ENCODE peak calls at places on chromosomes 4 and X, in six cellular contexts. Z is neuronal stem cell, L is H1, Q is IMR-90, A is mesenchymal stem cell, P is trophoblast cell. J is an unnamed sample. For H3K36me3, the result is how much of the 10 kb centered on the place peaks cover.

GRCh38 chr4:88177981-88178632 is 19.7 kb upstream of the ABCG2 start:
- DNase-seq in Z (no peak), L (peak), Q (peak), A (peak), P (peak), J (peak)

GRCh38 chrX:110442631-110443030 is 84.0 kb downstream of the RTL9 start:
- DNase-seq in Z (no peak), L (no peak), Q (peak), A (peak), P (no peak), J (peak)

GRCh38 chrX:69503835-69504625 is at the start of gene NALF2:
- DNase-seq in Z (peak), L (no peak), Q (peak), A (peak), P (peak), J (peak)

GRCh38 chr4:174763454-174764104 is 65.5 kb downstream of the GLRA3 start:
- DNase-seq in Z (no peak), L (no peak), Q (no peak), A (no peak), P (peak), J (no peak)

GRCh38 chr4:1002131-1002630 is 9.0 kb upstream of the SLC26A1 start:
- DNase-seq in Z (no peak), L (no peak), Q (no peak), A (no peak), P (no peak), J (peak)

GRCh38 chr4:158042591-158043030 is 130.2 kb downstream of the GASK1B start:
- DNase-seq in Z (no peak), L (no peak), Q (peak), A (peak), P (no peak), J (no peak)

GRCh38 chr4:6207602-6208001 is 7.3 kb upstream of the JAKMIP1 start:
- DNase-seq in Z (no peak), L (no peak), Q (no peak), A (no peak), P (no peak), J (no peak)

GRCh38 chr4:84496356-84497219 is 2.5 kb downstream of the NKX6-1 start:
- DNase-seq in Z (no peak), L (no peak), Q (no peak), A (peak), P (no peak), J (peak)

GRCh38 chr4:88005086-88005485 is 2.3 kb upstream of the PKD2 start:
- DNase-seq in Z (no peak), L (no peak), Q (peak), A (no peak), P (peak), J (no peak)

DNA sequence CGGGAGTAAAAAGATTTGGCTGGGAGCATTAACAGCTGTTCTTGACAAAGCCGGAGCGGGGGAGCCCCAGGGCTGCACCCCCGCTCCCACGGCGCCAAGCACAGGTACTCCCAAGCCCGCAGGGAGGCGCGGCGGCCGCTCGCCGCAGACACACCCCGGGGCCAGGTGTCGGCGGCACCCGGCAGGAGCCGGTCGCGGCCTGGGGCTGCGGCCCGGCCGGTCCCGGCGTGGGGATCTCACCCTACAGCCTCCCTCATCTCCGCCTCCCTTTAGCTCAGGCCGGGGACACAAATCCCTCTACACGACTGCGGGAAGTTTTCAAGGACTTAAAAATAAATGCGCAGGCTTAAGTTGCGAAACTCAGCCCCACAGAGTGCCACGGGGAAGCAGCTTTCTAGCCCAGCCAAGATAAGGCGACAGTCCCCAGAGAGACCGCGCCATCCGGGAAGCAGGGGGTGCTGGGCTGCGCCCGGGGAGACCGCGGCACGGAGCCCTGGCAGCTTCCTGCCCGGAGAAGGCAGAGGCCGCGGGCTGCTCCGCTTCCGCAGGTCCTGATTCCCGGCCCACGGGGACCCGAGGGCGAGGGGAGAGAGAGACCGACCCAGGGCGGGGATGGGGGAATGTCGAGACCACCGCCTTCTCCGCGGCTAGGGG is 473 bp downstream of the SH3RF1 start:
- DNase-seq in Z (no peak), L (no peak), Q (no peak), A (peak), P (peak), J (peak)
- H3K18ac ChIP-seq in Z (peak), L (peak), Q (peak), A (peak), P (peak), J (peak)

DNA sequence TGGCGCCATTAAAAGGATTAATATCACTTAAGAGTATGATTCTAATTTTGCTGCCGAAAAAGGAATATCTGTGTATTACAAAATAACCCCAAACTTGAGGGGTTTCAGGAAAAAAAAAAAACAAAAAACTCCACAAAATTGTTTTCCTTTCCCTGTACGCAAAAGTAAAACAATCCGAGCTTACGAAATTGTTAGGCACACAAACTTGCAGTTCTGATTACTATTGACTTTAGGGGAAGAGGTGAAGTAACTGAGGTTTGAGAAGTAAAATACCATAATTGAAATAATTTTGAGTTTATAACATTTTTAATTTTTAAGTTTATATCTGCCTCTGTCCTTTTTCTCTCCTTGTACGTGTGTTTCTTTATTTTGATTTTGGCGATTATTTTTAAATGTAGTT is 64.8 kb downstream of the USP9X start:
- DNase-seq in Z (no peak), L (no peak), Q (no peak), A (no peak), P (no peak), J (no peak)
- H3K36me3 ChIP-seq in Z (half or more), L (under half), Q (under half), A (under half), P (under half), J (under half)

GRCh38 chr4:52721968-52722814 is 29.0 kb downstream of the ERVMER34-1 start:
- DNase-seq in Z (peak), L (peak), Q (peak), A (peak), P (peak), J (peak)
- H3K18ac ChIP-seq in Z (peak), L (peak), Q (peak), A (peak), P (peak), J (peak)

DNA sequence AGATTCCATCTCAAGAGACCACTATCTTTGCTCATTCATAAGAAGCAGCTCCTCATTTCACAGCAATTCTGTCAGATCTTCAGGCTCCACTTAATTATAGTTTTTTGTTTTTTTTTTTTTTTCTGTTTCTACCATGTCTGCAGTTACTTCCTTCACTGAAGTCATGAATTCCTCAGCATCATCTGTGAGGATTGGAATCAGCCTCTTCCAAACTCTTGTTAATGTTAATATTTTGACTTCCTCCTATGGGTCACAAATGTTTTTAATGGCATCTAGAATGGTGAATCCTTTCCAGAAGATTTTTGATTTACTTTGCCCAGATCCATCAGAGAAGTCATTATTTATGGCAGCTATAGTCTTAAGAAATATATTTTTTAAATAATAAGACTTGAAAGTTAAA is 53.1 kb downstream of the BMP2K start:
- DNase-seq in Z (no peak), L (no peak), Q (peak), A (no peak), P (no peak), J (no peak)
- H3K36me3 ChIP-seq in Z (half or more), L (under half), Q (under half), A (under half), P (under half), J (under half)

GRCh38 chr4:152935661-152936445 is at the start of gene FHDC1:
- DNase-seq in Z (peak), L (no peak), Q (no peak), A (peak), P (peak), J (peak)
- H3K18ac ChIP-seq in Z (peak), L (peak), Q (no peak), A (no peak), P (peak), J (peak)

DNA sequence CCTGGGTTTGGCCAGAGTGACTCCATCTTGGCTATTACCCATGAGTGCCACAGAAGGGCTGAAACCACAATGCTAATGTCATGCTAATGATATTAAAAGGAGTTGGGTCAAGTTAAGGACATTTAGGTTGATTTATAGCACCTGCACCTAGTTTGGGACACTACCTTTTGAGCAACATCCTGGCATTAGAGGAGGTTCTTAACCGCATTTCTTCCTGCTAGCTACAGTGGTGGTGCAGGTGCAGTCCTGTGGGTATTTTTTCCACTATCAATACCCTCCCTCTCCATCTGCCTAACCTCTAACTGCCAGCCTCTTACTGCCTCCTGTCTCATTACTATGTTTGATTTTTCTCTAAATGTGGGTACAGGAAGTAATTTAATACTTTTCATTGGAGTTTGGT is 1276.1 kb downstream of the FSTL5 start:
- DNase-seq in Z (no peak), L (no peak), Q (no peak), A (no peak), P (no peak), J (no peak)
- H3K36me3 ChIP-seq in Z (under half), L (under half), Q (under half), A (under half), P (under half), J (under half)

DNA sequence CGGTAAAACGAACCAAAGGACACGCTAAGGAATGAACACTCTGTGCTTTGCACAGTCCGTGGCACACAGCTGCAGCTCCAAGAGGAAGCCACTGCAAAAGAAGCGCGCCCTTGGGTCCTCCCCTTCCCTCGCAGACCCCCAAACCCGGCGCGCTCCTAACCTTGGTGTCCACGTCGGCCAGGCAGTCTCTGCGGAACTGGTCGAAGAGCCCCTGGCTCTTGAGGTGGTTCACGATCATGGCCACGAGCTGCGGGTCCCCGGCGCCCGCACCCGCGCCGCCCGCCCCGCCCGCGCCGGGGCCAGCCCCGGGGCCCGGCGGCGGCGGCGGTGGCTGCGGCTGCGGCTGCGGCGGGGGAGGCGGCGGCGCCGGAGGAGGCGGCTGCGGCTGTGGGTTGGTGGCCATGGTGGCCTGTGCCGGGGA is 330 bp downstream of the BOD1L1 start:
- DNase-seq in Z (peak), L (no peak), Q (no peak), A (peak), P (peak), J (peak)
- H3K18ac ChIP-seq in Z (peak), L (no peak), Q (no peak), A (peak), P (no peak), J (no peak)

GRCh38 chr4:38692421-38692820 is 28.4 kb downstream of the KLF3 start:
- DNase-seq in Z (no peak), L (no peak), Q (no peak), A (no peak), P (no peak), J (no peak)
- H3K36me3 ChIP-seq in Z (half or more), L (under half), Q (under half), A (under half), P (half or more), J (under half)

GRCh38 chr4:65924843-65925242 is 254.6 kb upstream of the EPHA5 start:
- DNase-seq in Z (no peak), L (no peak), Q (no peak), A (no peak), P (no peak), J (no peak)
- H3K18ac ChIP-seq in Z (no peak), L (no peak), Q (no peak), A (no peak), P (no peak), J (no peak)

J was measured in mesendoderm.